ENCODE peak calls at places on chromosomes 12 and 14, in five cellular contexts. Z is astrocyte of the spinal cord, P is skeletal muscle cell, M is body of pancreas, U is iPS DF 6.9. A is an unnamed sample.

GRCh38 chr12:127565241-127565640 is 701.7 kb upstream of the TMEM132C start:
- DNase-seq in Z (no peak), U (no peak), P (no peak), M (no peak), A (no peak)

GRCh38 chr12:15590180-15590826 is 198.9 kb downstream of the EPS8 start:
- DNase-seq in M (peak; percentile 74), U (peak; percentile 52), Z (peak; percentile 75), P (no peak), A (peak; percentile 67)

GRCh38 chr12:7833831-7834230 is 38.9 kb downstream of the SLC2A14 start:
- DNase-seq in U (no peak), P (no peak), M (no peak), Z (no peak), A (no peak)

GRCh38 chr14:94129758-94130414 is 482 bp upstream of the IFI27L2 start:
- DNase-seq in P (no peak), U (no peak), M (peak; percentile 30), Z (peak; percentile 42), A (peak; percentile 35)

GRCh38 chr12:56348776-56349175 is 10.1 kb downstream of the IL23A start:
- DNase-seq in Z (no peak), M (no peak), P (no peak), U (no peak), A (no peak)

GRCh38 chr12:64680235-64680634 is 69.9 kb downstream of the RASSF3 start:
- DNase-seq in P (no peak), Z (no peak), M (peak; percentile 22), U (no peak), A (no peak)

GRCh38 chr12:115394498-115395220 is 710.7 kb upstream of the TBX3 start:
- DNase-seq in M (no peak), Z (no peak), U (no peak), P (no peak), A (no peak)

GRCh38 chr14:28653521-28653920 is 113.1 kb upstream of the FOXG1 start:
- DNase-seq in Z (peak; percentile 56), M (no peak), U (no peak), P (peak; percentile 39), A (no peak)

GRCh38 chr12:105020241-105020962 is 34.3 kb downstream of the NOPCHAP1 start:
- DNase-seq in M (no peak), Z (no peak), U (no peak), P (no peak), A (no peak)

GRCh38 chr12:97960741-97961608 is 498.4 kb downstream of the RMST start:
- DNase-seq in U (peak; percentile 63), M (peak; percentile 58), Z (peak; percentile 3), P (no peak), A (no peak)

GRCh38 chr12:124525927-124526692 is 41.3 kb downstream of the NCOR2 start:
- DNase-seq in M (no peak), U (no peak), Z (no peak), P (no peak), A (no peak)

GRCh38 chr12:103813949-103814348 is 27.1 kb downstream of the NT5DC3 start:
- DNase-seq in M (no peak), Z (no peak), U (no peak), P (no peak), A (no peak)

GRCh38 chr12:84507914-84508313 is 404.7 kb downstream of the SLC6A15 start:
- DNase-seq in U (no peak), P (no peak), Z (peak; percentile 3), M (peak; percentile 7), A (peak; percentile 5)

GRCh38 chr12:84512751-84513150 is 399.8 kb downstream of the SLC6A15 start:
- DNase-seq in P (no peak), M (no peak), U (no peak), Z (no peak), A (no peak)

GRCh38 chr12:84506317-84506716 is 406.3 kb downstream of the SLC6A15 start:
- DNase-seq in U (no peak), M (no peak), Z (no peak), P (no peak), A (no peak)

GRCh38 chr12:84508943-84509342 is 403.7 kb downstream of the SLC6A15 start:
- DNase-seq in Z (no peak), P (no peak), U (no peak), M (no peak), A (no peak)

DNA sequence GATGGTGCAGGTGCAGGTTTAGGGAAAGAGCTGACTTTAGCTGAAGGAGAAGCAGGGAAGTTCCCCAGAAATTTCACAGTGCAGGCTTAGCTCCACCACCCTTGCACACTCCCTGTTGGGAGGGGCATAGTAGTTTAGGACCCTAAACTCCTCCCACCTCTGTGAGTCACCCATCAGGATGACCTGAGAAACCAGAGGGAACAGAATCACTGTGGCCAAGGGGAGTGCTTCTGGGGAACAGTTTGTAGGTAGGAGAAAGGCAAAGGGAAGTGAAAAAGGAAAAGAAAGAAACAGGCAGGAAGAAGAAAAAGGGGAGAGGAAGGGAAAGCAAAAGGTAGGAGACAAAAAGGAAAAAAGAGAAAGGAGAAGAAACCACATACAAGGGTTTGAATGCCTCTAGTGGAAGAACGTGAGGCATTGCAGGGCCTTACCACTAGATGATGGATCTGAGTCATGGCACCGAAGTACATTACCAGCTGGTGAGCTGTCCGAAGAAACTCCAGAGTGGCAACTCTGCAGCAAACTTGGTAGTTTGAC is 404.2 kb downstream of the SLC6A15 start:
- DNase-seq in U (no peak), M (peak; percentile 10), P (peak; percentile 77), Z (peak; percentile 80), A (peak; percentile 87)
- H3K4me3 ChIP-seq in U (no peak overlapping the region), M (no peak overlapping the region), P (no peak overlapping the region), Z (no peak overlapping the region), A (no peak overlapping the region)

GRCh38 chr14:24188251-24189058 is at the start of gene IPO4:
- DNase-seq in Z (peak; percentile 98), U (peak; percentile 95), P (peak; percentile 94), M (peak; percentile 98), A (peak; percentile 95)

GRCh38 chr14:24185741-24186140 is 2.9 kb downstream of the IPO4 start:
- DNase-seq in P (no peak), U (no peak), M (no peak), Z (no peak), A (no peak)

GRCh38 chr14:24189059-24189375 is 401 bp upstream of the IPO4 start:
- DNase-seq in M (no peak), Z (no peak), U (no peak), P (no peak), A (no peak)

GRCh38 chr14:24186831-24187537 is 1.6 kb downstream of the IPO4 start:
- DNase-seq in P (no peak), Z (no peak), U (no peak), M (no peak), A (no peak)

GRCh38 chr14:24187538-24187915 is 1.1 kb downstream of the IPO4 start:
- DNase-seq in U (no peak), P (no peak), M (no peak), Z (no peak), A (no peak)
- H3K4me3 ChIP-seq in U (no peak overlapping the region), P (peak overlapping the region; percentile 83), M (no peak overlapping the region), Z (peak overlapping the region; percentile 87), A (peak overlapping the region; percentile 86)

GRCh38 chr14:34014936-34015335 is 64.1 kb upstream of the EGLN3 start:
- DNase-seq in U (no peak), P (no peak), M (no peak), Z (no peak), A (no peak)

GRCh38 chr14:34021096-34021495 is 70.2 kb upstream of the EGLN3 start:
- DNase-seq in M (peak; percentile 12), Z (no peak), P (no peak), U (no peak), A (no peak)

GRCh38 chr14:34020014-34020413 is 69.1 kb upstream of the EGLN3 start:
- DNase-seq in P (no peak), U (no peak), Z (no peak), M (no peak), A (no peak)

GRCh38 chr14:34018125-34018524 is 67.3 kb upstream of the EGLN3 start:
- DNase-seq in Z (no peak), U (no peak), P (no peak), M (no peak), A (no peak)

GRCh38 chr14:34018564-34019244 is 67.8 kb upstream of the EGLN3 start:
- DNase-seq in M (no peak), Z (no peak), U (no peak), P (no peak), A (no peak)
- H3K4me3 ChIP-seq in M (no peak overlapping the region), Z (no peak overlapping the region), U (no peak overlapping the region), P (peak overlapping the region; percentile 27), A (no peak overlapping the region)

GRCh38 chr14:103848720-103849077 is 1.3 kb upstream of the PPP1R13B start:
- DNase-seq in U (no peak), Z (no peak), P (no peak), M (no peak), A (no peak)
- H3K4me3 ChIP-seq in U (no peak overlapping the region), Z (no peak overlapping the region), P (no peak overlapping the region), M (no peak overlapping the region), A (no peak overlapping the region)

DNA sequence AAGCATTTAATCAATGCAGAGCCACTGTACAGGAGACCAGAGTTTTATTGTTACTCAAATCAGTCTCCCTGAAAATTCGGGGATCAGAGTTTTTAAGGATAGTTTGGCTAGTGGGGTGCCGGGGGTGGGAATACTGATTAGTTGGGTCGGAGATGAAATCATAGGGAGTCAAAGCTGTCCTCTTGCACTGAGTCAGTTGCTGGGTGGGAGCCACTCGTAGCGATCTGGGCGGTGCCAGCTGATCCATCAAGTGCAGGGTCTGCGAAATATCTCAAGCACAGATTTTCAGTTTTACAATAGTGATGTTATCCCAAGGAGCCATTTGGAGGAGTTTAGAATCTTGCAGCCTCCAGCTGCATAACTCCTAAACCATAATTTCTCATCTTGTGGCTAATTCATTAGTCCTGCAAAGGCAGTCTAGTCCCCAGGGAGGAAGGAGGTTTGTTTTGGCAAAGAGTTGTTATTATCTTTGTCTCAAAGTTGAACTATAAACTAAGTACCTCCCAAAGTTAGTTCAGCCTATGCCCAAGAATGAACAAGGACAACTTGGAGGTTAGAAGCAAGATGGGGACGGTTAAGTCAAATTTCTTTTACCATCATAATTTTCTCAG is 169.4 kb upstream of the PLEKHG7 start:
- DNase-seq in M (no peak), Z (peak; percentile 65), P (peak; percentile 69), U (no peak), A (peak; percentile 55)
- H3K4me3 ChIP-seq in M (no peak overlapping the region), Z (no peak overlapping the region), P (no peak overlapping the region), U (no peak overlapping the region), A (no peak overlapping the region)

GRCh38 chr14:101559624-101560533 is 1.4 kb upstream of the DIO3 start:
- DNase-seq in M (peak; percentile 52), P (no peak), U (no peak), Z (no peak), A (no peak)

GRCh38 chr14:101557811-101558738 is 3.2 kb upstream of the DIO3 start:
- DNase-seq in Z (no peak), P (no peak), M (peak; percentile 56), U (no peak), A (no peak)

GRCh38 chr14:101559250-101559623 is 2.1 kb upstream of the DIO3 start:
- DNase-seq in U (no peak), M (no peak), Z (no peak), P (no peak), A (no peak)

GRCh38 chr14:101557321-101557695 is 4.0 kb upstream of the DIO3 start:
- DNase-seq in M (no peak), Z (no peak), U (no peak), P (no peak), A (no peak)

DNA sequence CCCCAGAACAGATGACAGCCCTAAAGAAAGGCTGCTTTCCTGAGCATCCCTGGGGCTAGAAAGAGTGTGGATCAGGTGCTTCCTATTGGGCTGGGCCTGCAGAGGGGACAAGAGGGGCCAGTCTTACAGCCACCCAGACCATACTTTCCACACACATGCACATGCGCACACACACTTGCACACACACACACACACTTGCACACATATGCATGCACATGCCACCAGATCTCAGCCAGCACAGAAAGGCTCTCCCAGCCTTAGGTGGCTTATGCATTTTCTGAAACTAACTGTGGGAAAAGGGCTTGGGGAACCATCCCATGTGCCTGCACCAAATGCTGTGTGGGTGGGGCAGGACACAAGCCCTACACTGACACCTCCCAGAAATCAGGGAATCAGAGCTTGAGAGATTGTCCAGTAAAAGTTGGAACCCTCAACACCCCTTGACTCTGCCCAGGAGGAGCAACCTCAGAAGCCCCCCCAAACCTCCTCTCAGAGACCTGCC is 2.5 kb upstream of the DIO3 start:
- DNase-seq in P (no peak), Z (no peak), M (no peak), U (no peak), A (no peak)
- H3K4me3 ChIP-seq in P (no peak overlapping the region), Z (no peak overlapping the region), M (no peak overlapping the region), U (no peak overlapping the region), A (no peak overlapping the region)

A was measured in brain microvascular endothelial cell.